ENCODE peak calls at places on chromosomes 2 and 18, in four cellular contexts. One of them, this sample, is unnamed.

GRCh38 chr2:159211447-159212396 is 74.8 kb downstream of the WDSUB1 start:
- DNase-seq in HepG2: peak
- DNase-seq in K562: no peak
- DNase-seq in GM12878: no peak
- DNase-seq in this sample: no peak

GRCh38 chr2:126898636-126899035 is at the start of gene TEX51:
- DNase-seq in HepG2: no peak
- DNase-seq in GM12878: no peak
- DNase-seq in K562: no peak
- DNase-seq in this sample: no peak

GRCh38 chr2:220071716-220072115 is 444.3 kb downstream of the SLC4A3 start:
- DNase-seq in K562: no peak
- DNase-seq in GM12878: no peak
- DNase-seq in HepG2: no peak
- DNase-seq in this sample: no peak

GRCh38 chr2:240795468-240795867 is 24.6 kb downstream of the KIF1A start:
- DNase-seq in K562: no peak
- DNase-seq in GM12878: no peak
- DNase-seq in HepG2: no peak
- DNase-seq in this sample: no peak

GRCh38 chr2:153197635-153198386 is 280.8 kb downstream of the RPRM start:
- DNase-seq in HepG2: no peak
- DNase-seq in GM12878: no peak
- DNase-seq in K562: no peak
- DNase-seq in this sample: no peak

GRCh38 chr2:27051902-27052645 is 606 bp downstream of the AGBL5 start:
- DNase-seq in HepG2: no peak
- DNase-seq in K562: no peak
- DNase-seq in GM12878: no peak
- DNase-seq in this sample: peak

GRCh38 chr2:209044307-209044706 is 379.5 kb upstream of the MAP2 start:
- DNase-seq in HepG2: no peak
- DNase-seq in GM12878: no peak
- DNase-seq in K562: no peak
- DNase-seq in this sample: no peak

GRCh38 chr2:196591621-196592022 is 47.9 kb upstream of the CCDC150 start:
- DNase-seq in HepG2: no peak
- DNase-seq in K562: no peak
- DNase-seq in GM12878: no peak
- DNase-seq in this sample: no peak

GRCh38 chr2:120729410-120730052 is 6.1 kb upstream of the GLI2 start:
- DNase-seq in HepG2: no peak
- DNase-seq in K562: peak
- DNase-seq in GM12878: no peak
- DNase-seq in this sample: no peak

GRCh38 chr2:117825437-117825836 is 10.9 kb downstream of the DDX18 start:
- DNase-seq in HepG2: no peak
- DNase-seq in GM12878: no peak
- DNase-seq in K562: no peak
- DNase-seq in this sample: no peak

GRCh38 chr2:196263181-196263747 is 91.9 kb upstream of the STK17B start:
- DNase-seq in GM12878: peak
- DNase-seq in HepG2: no peak
- DNase-seq in K562: peak
- DNase-seq in this sample: no peak

GRCh38 chr18:58290059-58290747 is 246.2 kb downstream of the NEDD4L start:
- DNase-seq in GM12878: no peak
- DNase-seq in HepG2: no peak
- DNase-seq in K562: no peak
- DNase-seq in this sample: no peak

GRCh38 chr18:56269958-56270357 is 368.4 kb downstream of the TXNL1 start:
- DNase-seq in HepG2: no peak
- DNase-seq in K562: no peak
- DNase-seq in GM12878: no peak
- DNase-seq in this sample: no peak

GRCh38 chr18:23283933-23284430 is 148.7 kb downstream of the CABLES1 start:
- DNase-seq in GM12878: peak
- DNase-seq in K562: no peak
- DNase-seq in HepG2: peak
- DNase-seq in this sample: no peak

GRCh38 chr2:11777066-11777782 is 30.8 kb downstream of the LPIN1 start:
- DNase-seq in K562: no peak
- DNase-seq in HepG2: no peak
- DNase-seq in GM12878: no peak
- DNase-seq in this sample: no peak

GRCh38 chr2:58539973-58540372 is 298.8 kb upstream of the FANCL start:
- DNase-seq in GM12878: no peak
- DNase-seq in K562: no peak
- DNase-seq in HepG2: no peak
- DNase-seq in this sample: peak

GRCh38 chr2:68169308-68169707 is 11.6 kb downstream of the PNO1 start:
- DNase-seq in GM12878: no peak
- DNase-seq in HepG2: no peak
- DNase-seq in K562: no peak
- DNase-seq in this sample: no peak

GRCh38 chr2:173667415-173667814 is 297.8 kb downstream of the SP3 start:
- DNase-seq in K562: no peak
- DNase-seq in GM12878: no peak
- DNase-seq in HepG2: peak
- DNase-seq in this sample: no peak

GRCh38 chr2:24586955-24587354 is 95.9 kb downstream of the NCOA1 start:
- DNase-seq in HepG2: no peak
- DNase-seq in GM12878: peak
- DNase-seq in K562: no peak
- DNase-seq in this sample: no peak

GRCh38 chr2:63053235-63053888 is 2.7 kb downstream of the OTX1 start:
- DNase-seq in HepG2: no peak
- DNase-seq in GM12878: no peak
- DNase-seq in K562: no peak
- DNase-seq in this sample: no peak

GRCh38 chr2:60553992-60554648 is 666 bp upstream of the BCL11A start:
- DNase-seq in HepG2: no peak
- DNase-seq in GM12878: no peak
- DNase-seq in K562: peak
- DNase-seq in this sample: no peak

GRCh38 chr2:209638346-209638745 is 133.3 kb upstream of the UNC80 start:
- DNase-seq in HepG2: no peak
- DNase-seq in K562: no peak
- DNase-seq in GM12878: no peak
- DNase-seq in this sample: no peak

GRCh38 chr2:136437461-136437860 is 319.5 kb upstream of the CXCR4 start:
- DNase-seq in K562: no peak
- DNase-seq in HepG2: no peak
- DNase-seq in GM12878: no peak
- DNase-seq in this sample: no peak
- TF ChIP-seq FOXK2 in K562: no peak
- TF ChIP-seq FOXK2 in HepG2: no peak
- TF ChIP-seq FOXK2 in GM12878: no peak
- TF ChIP-seq FOXK2 in this sample: no peak

DNA sequence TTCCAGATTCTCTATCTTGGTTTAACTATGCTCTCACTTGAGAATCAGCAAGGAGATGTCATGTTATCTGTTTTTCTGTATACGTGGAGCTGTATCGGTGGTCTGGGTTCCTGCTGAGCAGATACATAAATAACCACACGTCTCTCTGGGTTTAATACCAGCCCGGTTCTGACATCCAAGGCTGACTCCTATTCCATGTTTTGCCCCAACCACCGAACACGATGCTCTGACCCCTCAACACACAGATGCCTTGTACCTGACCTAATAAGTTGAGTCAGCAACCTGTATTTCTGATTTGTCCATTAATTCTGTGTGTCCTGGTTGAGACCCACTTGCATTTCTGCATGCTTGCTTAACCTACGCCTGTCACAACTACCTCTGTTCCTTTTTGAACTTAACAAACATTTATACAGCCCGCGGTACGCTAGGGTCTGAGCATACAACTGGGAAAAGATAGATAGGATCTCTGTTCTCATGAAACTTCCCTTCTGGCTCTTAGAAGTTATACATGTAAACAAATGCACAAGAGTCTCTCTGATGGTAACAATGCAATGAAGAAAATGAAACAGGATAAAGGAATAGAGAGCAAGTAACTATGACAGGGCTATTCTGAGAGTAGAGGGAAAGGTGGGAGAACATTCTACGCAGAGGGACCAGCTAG is 480.4 kb downstream of the PARD3B start:
- DNase-seq in GM12878: no peak
- DNase-seq in HepG2: peak
- DNase-seq in K562: peak
- DNase-seq in this sample: no peak
- TF ChIP-seq FOXK2 in GM12878: no peak
- TF ChIP-seq FOXK2 in HepG2: no peak
- TF ChIP-seq FOXK2 in K562: no peak
- TF ChIP-seq FOXK2 in this sample: no peak

DNA sequence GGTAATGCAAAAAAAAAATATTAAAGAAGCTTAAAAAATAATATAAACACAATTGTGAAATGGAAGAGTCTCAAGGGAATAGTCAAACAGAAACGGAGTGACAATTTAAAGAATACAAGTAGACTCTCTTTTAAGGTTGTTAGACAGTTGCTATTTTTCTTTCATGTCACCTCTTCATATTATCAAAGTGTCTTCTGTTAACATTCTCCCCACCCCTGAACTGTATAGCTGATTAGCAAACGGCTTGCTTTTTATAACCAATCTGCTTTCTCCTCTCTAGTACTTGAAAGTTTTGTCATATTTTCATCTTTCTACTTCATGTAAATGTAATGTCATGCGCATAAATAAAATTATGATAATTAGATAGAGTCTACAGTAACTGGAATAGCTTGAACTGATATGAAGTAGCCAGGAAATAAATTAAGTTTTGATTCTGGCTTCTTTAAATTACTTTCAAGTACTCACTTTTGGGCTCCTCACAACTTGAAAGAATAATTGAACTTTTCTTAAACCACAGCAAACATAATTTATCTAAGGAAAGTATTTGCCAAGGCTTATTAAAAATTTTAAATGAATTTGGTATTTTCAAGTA is 36.9 kb downstream of the BARD1 start:
- DNase-seq in GM12878: no peak
- DNase-seq in K562: no peak
- DNase-seq in HepG2: no peak
- DNase-seq in this sample: no peak
- TF ChIP-seq FOXK2 in GM12878: no peak
- TF ChIP-seq FOXK2 in K562: no peak
- TF ChIP-seq FOXK2 in HepG2: no peak
- TF ChIP-seq FOXK2 in this sample: no peak

GRCh38 chr2:96933528-96933927 is 52.9 kb downstream of the FAM178B start:
- DNase-seq in HepG2: no peak
- DNase-seq in K562: no peak
- DNase-seq in GM12878: no peak
- DNase-seq in this sample: no peak
- TF ChIP-seq FOXK2 in HepG2: no peak
- TF ChIP-seq FOXK2 in K562: no peak
- TF ChIP-seq FOXK2 in GM12878: no peak
- TF ChIP-seq FOXK2 in this sample: no peak

GRCh38 chr2:221103930-221104329 is 468.2 kb downstream of the EPHA4 start:
- DNase-seq in HepG2: no peak
- DNase-seq in GM12878: no peak
- DNase-seq in K562: no peak
- DNase-seq in this sample: no peak
- TF ChIP-seq FOXK2 in HepG2: no peak
- TF ChIP-seq FOXK2 in GM12878: no peak
- TF ChIP-seq FOXK2 in K562: no peak
- TF ChIP-seq FOXK2 in this sample: no peak

This sample was measured in HEK293T.